ENCODE peak calls at places on chromosome 11, in nine cellular contexts. J is mammary epithelial cell, U is GM12865, O is cardiac muscle cell, Y is foreskin fibroblast, A is astrocyte of the cerebellum, I is B cell, B is psoas muscle, Q is MCF 10A. S is an unnamed sample.

GRCh38 chr11:82883853-82884252 is 16.4 kb downstream of the PRCP start:
- DNase-seq in Q (no peak), A (no peak), U (no peak), B (no peak), O (peak; percentile 19), Y (no peak), I (no peak), J (no peak), S (no peak)

GRCh38 chr11:9210224-9210921 is 54.8 kb downstream of the DENND5A start:
- DNase-seq in B (no peak), Y (no peak), O (no peak), J (no peak), U (no peak), I (no peak), A (no peak), Q (peak; percentile 35), S (no peak)

GRCh38 chr11:124538019-124538418 is 5.4 kb downstream of the OR8B12 start:
- DNase-seq in B (no peak), I (no peak), U (no peak), Y (peak; percentile 6), J (peak; percentile 60), Q (peak; percentile 58), A (peak; percentile 78), O (peak; percentile 96), S (no peak)

GRCh38 chr11:60265373-60266214 is 14.9 kb upstream of the MS4A4A start:
- DNase-seq in Y (peak; percentile 2), B (no peak), Q (peak; percentile 66), J (peak; percentile 47), A (peak; percentile 3), U (peak; percentile 54), O (peak; percentile 45), I (no peak), S (peak; percentile 54)

GRCh38 chr11:16040151-16040550 is 316.2 kb downstream of the SOX6 start:
- DNase-seq in B (no peak), A (no peak), Q (no peak), U (no peak), O (no peak), J (no peak), Y (no peak), I (no peak), S (no peak)

GRCh38 chr11:44241851-44242250 is 68.1 kb downstream of the ALX4 start:
- DNase-seq in I (no peak), A (no peak), J (no peak), B (peak; percentile 57), U (no peak), O (no peak), Q (no peak), Y (no peak), S (no peak)

GRCh38 chr11:17827006-17827405 is 92.4 kb downstream of the KCNC1 start:
- DNase-seq in I (no peak), Q (peak; percentile 35), J (no peak), A (no peak), U (no peak), O (no peak), B (no peak), Y (no peak), S (peak; percentile 22)

GRCh38 chr11:32438883-32439487 is 3.6 kb upstream of the WT1 start:
- DNase-seq in O (peak; percentile 58), Q (no peak), U (no peak), Y (no peak), I (no peak), A (no peak), B (no peak), J (no peak), S (no peak)

GRCh38 chr11:36155770-36156485 is 133.3 kb downstream of the COMMD9 start:
- DNase-seq in A (no peak), Q (peak; percentile 49), J (peak; percentile 29), B (no peak), U (no peak), Y (no peak), I (no peak), O (peak; percentile 60), S (no peak)

GRCh38 chr11:95098826-95099225 is 9.2 kb downstream of the ENDOD1 start:
- DNase-seq in Q (no peak), Y (no peak), J (no peak), U (no peak), B (no peak), A (no peak), I (no peak), O (no peak), S (no peak)

GRCh38 chr11:21988477-21988876 is 204.4 kb upstream of the ANO5 start:
- DNase-seq in Q (peak; percentile 8), U (no peak), Y (no peak), J (no peak), O (no peak), I (no peak), A (no peak), B (no peak), S (no peak)

GRCh38 chr11:2811206-2812091 is 74.1 kb downstream of the CDKN1C start:
- DNase-seq in Q (no peak), I (no peak), Y (no peak), B (peak; percentile 23), U (no peak), A (no peak), O (no peak), J (no peak), S (no peak)

GRCh38 chr11:31815743-31816466 is 4.8 kb upstream of the PAX6 start:
- DNase-seq in Q (no peak), Y (no peak), J (no peak), U (no peak), A (no peak), B (no peak), O (no peak), I (no peak), S (no peak)

GRCh38 chr11:14626650-14627049 is 17.0 kb upstream of the PDE3B start:
- DNase-seq in B (no peak), U (no peak), Y (no peak), J (no peak), I (no peak), A (no peak), O (no peak), Q (no peak), S (no peak)

GRCh38 chr11:1714908-1715885 is 18.2 kb downstream of the KRTAP5-6 start:
- DNase-seq in I (no peak), Y (no peak), U (no peak), J (no peak), O (no peak), Q (no peak), A (no peak), B (no peak), S (no peak)

GRCh38 chr11:803770-804598 is 1.0 kb downstream of the PIDD1 start:
- DNase-seq in O (no peak), Q (peak; percentile 63), B (no peak), Y (no peak), J (peak; percentile 69), A (no peak), U (no peak), I (no peak), S (peak; percentile 72)

GRCh38 chr11:36436084-36436483 is 74.0 kb downstream of the TRAF6 start:
- DNase-seq in Y (no peak), Q (no peak), J (no peak), O (no peak), U (no peak), I (no peak), A (no peak), B (no peak), S (no peak)

GRCh38 chr11:62513651-62514050 is 33.0 kb downstream of the AHNAK start:
- DNase-seq in I (no peak), Y (no peak), B (no peak), J (no peak), U (no peak), A (no peak), O (no peak), Q (no peak), S (no peak)

GRCh38 chr11:35237860-35238715 is 99.1 kb downstream of the CD44 start:
- DNase-seq in O (peak; percentile 80), I (peak; percentile 69), J (no peak), A (no peak), Q (peak; percentile 83), Y (no peak), B (no peak), U (peak; percentile 87), S (peak; percentile 20)

GRCh38 chr11:284081-285020 is 4.6 kb upstream of the PGGHG start:
- DNase-seq in O (no peak), J (no peak), A (no peak), U (no peak), Q (no peak), I (no peak), Y (no peak), B (no peak), S (no peak)

GRCh38 chr11:119999220-119999619 is 138.7 kb downstream of the TRIM29 start:
- DNase-seq in U (peak; percentile 12), O (no peak), I (no peak), Q (peak; percentile 24), Y (no peak), A (no peak), B (no peak), J (peak; percentile 6), S (peak; percentile 23)
- TF ChIP-seq CTCF in U (peak; percentile 19), O (peak; percentile 14), I (no peak), Q (peak; percentile 18), Y (no peak), A (no peak), B (no peak), J (peak; percentile 56), S (peak; percentile 49)

DNA sequence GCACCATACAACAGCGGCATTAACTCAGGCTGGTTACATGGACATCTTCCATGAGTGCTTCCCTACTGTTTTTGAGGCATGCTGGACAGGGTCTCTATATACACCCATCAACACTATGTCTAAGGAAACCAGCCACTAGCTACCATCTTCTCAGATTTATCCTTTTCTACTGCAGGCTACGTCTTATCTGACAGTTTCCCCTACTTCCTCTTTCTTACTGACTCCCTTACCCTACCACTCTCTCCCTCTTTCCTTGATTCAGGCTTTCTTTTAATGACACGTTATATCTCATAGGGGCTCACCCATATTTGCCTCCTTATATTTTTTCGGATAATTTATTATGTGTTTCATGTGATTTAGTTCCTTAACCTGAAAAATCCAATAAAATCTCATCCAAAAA is 41.8 kb downstream of the DDI1 start:
- DNase-seq in O (no peak), B (no peak), A (no peak), I (no peak), J (no peak), Q (no peak), Y (no peak), U (no peak), S (no peak)
- TF ChIP-seq CTCF in O (no peak), B (no peak), A (no peak), I (no peak), J (no peak), Q (no peak), Y (no peak), U (no peak), S (no peak)

DNA sequence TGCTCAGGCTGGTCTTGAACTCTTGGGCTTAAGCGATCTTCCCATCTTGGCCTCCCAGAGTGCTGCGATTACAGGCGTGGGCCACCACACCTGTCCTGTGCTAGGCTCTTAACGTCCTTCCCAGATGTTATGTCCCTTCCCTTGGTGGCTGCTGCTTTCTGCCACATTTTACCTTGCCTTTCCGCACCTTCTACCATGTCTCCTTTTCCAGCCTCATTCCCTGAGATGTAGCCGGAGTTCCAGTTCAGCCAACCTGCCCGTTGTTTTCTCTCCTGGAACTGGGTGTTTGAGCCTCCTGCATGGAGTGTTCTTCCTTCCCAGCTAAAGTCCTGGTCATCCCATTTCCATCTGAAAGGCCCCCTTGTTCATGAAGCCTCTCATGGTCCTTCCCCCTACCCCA is 95.3 kb downstream of the PTPRJ start:
- DNase-seq in B (no peak), I (no peak), U (no peak), J (no peak), O (no peak), A (no peak), Y (no peak), Q (no peak), S (no peak)
- TF ChIP-seq CTCF in B (no peak), I (no peak), U (no peak), J (no peak), O (no peak), A (no peak), Y (no peak), Q (no peak), S (no peak)

GRCh38 chr11:90222152-90222458 is 744 bp downstream of the CHORDC1 start:
- DNase-seq in I (no peak), U (no peak), Q (no peak), Y (no peak), O (no peak), B (no peak), A (no peak), J (no peak), S (peak; percentile 5)
- TF ChIP-seq CTCF in I (no peak), U (no peak), Q (no peak), Y (no peak), O (no peak), B (no peak), A (no peak), J (no peak), S (no peak)

S was measured in RWPE1.